ENCODE peak calls at places on chromosomes 7 and 10, in nine cellular contexts. One of them, this sample, is unnamed.

GRCh38 chr10:108911814-108912541 is 1011.3 kb downstream of the XPNPEP1 start:
- DNase-seq in aorta: peak
- DNase-seq in GM18507: no peak
- DNase-seq in NCI-H187: no peak
- DNase-seq in nephron progenitor cell: peak
- DNase-seq in mucosa of gallbladder: peak
- DNase-seq in EL: peak
- DNase-seq in right cardiac atrium: peak
- DNase-seq in thyroid gland: peak
- DNase-seq in this sample: no peak

GRCh38 chr7:138549082-138549481 is 89.0 kb downstream of the TRIM24 start:
- DNase-seq in aorta: no peak
- DNase-seq in GM18507: no peak
- DNase-seq in NCI-H187: no peak
- DNase-seq in nephron progenitor cell: no peak
- DNase-seq in thyroid gland: no peak
- DNase-seq in EL: no peak
- DNase-seq in mucosa of gallbladder: no peak
- DNase-seq in right cardiac atrium: no peak
- DNase-seq in this sample: no peak

GRCh38 chr7:38316733-38317360 is 43.4 kb upstream of the TARP start:
- DNase-seq in right cardiac atrium: no peak
- DNase-seq in aorta: no peak
- DNase-seq in mucosa of gallbladder: no peak
- DNase-seq in NCI-H187: no peak
- DNase-seq in thyroid gland: no peak
- DNase-seq in GM18507: no peak
- DNase-seq in nephron progenitor cell: no peak
- DNase-seq in EL: no peak
- DNase-seq in this sample: no peak

GRCh38 chr10:96257944-96258343 is 13.4 kb downstream of the BLNK start:
- DNase-seq in nephron progenitor cell: no peak
- DNase-seq in thyroid gland: no peak
- DNase-seq in NCI-H187: no peak
- DNase-seq in aorta: peak
- DNase-seq in right cardiac atrium: peak
- DNase-seq in mucosa of gallbladder: no peak
- DNase-seq in GM18507: no peak
- DNase-seq in EL: no peak
- DNase-seq in this sample: no peak

GRCh38 chr7:130294314-130294713 is 1.4 kb downstream of the CPA4 start:
- DNase-seq in GM18507: no peak
- DNase-seq in mucosa of gallbladder: no peak
- DNase-seq in nephron progenitor cell: no peak
- DNase-seq in aorta: no peak
- DNase-seq in EL: peak
- DNase-seq in NCI-H187: no peak
- DNase-seq in thyroid gland: no peak
- DNase-seq in right cardiac atrium: no peak
- DNase-seq in this sample: no peak

GRCh38 chr10:104479906-104480579 is 126.4 kb downstream of the CFAP58 start:
- DNase-seq in NCI-H187: no peak
- DNase-seq in thyroid gland: no peak
- DNase-seq in mucosa of gallbladder: no peak
- DNase-seq in right cardiac atrium: peak
- DNase-seq in GM18507: no peak
- DNase-seq in aorta: peak
- DNase-seq in EL: no peak
- DNase-seq in nephron progenitor cell: no peak
- DNase-seq in this sample: no peak

GRCh38 chr10:31136386-31136785 is 104.7 kb upstream of the ZNF438 start:
- DNase-seq in mucosa of gallbladder: no peak
- DNase-seq in EL: no peak
- DNase-seq in aorta: no peak
- DNase-seq in thyroid gland: no peak
- DNase-seq in nephron progenitor cell: no peak
- DNase-seq in NCI-H187: no peak
- DNase-seq in GM18507: no peak
- DNase-seq in right cardiac atrium: no peak
- DNase-seq in this sample: no peak

GRCh38 chr10:117168135-117168674 is 29.1 kb upstream of the KCNK18 start:
- DNase-seq in aorta: peak
- DNase-seq in EL: peak
- DNase-seq in right cardiac atrium: peak
- DNase-seq in nephron progenitor cell: peak
- DNase-seq in GM18507: peak
- DNase-seq in NCI-H187: no peak
- DNase-seq in mucosa of gallbladder: peak
- DNase-seq in thyroid gland: peak
- DNase-seq in this sample: peak

GRCh38 chr7:22864855-22865606 is 42.4 kb upstream of the TOMM7 start:
- DNase-seq in GM18507: no peak
- DNase-seq in right cardiac atrium: no peak
- DNase-seq in thyroid gland: no peak
- DNase-seq in mucosa of gallbladder: no peak
- DNase-seq in EL: peak
- DNase-seq in NCI-H187: no peak
- DNase-seq in nephron progenitor cell: no peak
- DNase-seq in aorta: no peak
- DNase-seq in this sample: no peak

GRCh38 chr7:32586291-32587221 is 91.3 kb downstream of the AVL9 start:
- DNase-seq in NCI-H187: no peak
- DNase-seq in right cardiac atrium: peak
- DNase-seq in nephron progenitor cell: no peak
- DNase-seq in mucosa of gallbladder: no peak
- DNase-seq in thyroid gland: no peak
- DNase-seq in aorta: no peak
- DNase-seq in EL: peak
- DNase-seq in GM18507: no peak
- DNase-seq in this sample: no peak

This sample was measured in activated CD4-positive, CD25-positive, alpha-beta regulatory T cell.